ENCODE peak calls at places on chromosome 14, in nine cellular contexts. U is T-helper 1 cell; R is colonic mucosa; N is choroid plexus epithelial cell; E is stimulated activated naive CD4-positive, alpha-beta T cell; Y is NCI-H1092; L is GM19239; Q is heart left ventricle; X is NCI-H1417. D is an unnamed sample.

GRCh38 chr14:58963873-58964597 is 224.4 kb upstream of the DAAM1 start:
- DNase-seq in U (no peak), E (no peak), R (no peak), Y (no peak), X (peak), Q (no peak), L (no peak), N (no peak), D (no peak)

GRCh38 chr14:68554231-68554630 is 238.6 kb downstream of the ZFP36L1 start:
- DNase-seq in X (no peak), R (no peak), Y (no peak), N (no peak), Q (no peak), U (no peak), E (no peak), L (no peak), D (no peak)

GRCh38 chr14:74580275-74580672 is 31.8 kb downstream of the LTBP2 start:
- DNase-seq in L (no peak), N (no peak), R (no peak), Y (no peak), X (no peak), Q (no peak), E (no peak), U (no peak), D (no peak)

GRCh38 chr14:79091381-79091963 is 921.3 kb downstream of the NRXN3 start:
- DNase-seq in L (no peak), U (no peak), E (no peak), Q (no peak), Y (no peak), N (peak), X (no peak), R (no peak), D (no peak)

GRCh38 chr14:61260939-61261776 is 20.0 kb downstream of the TMEM30B start:
- DNase-seq in E (no peak), N (peak), U (no peak), Y (no peak), Q (no peak), X (peak), R (no peak), L (no peak), D (no peak)

GRCh38 chr14:103870144-103870876 is 22.9 kb upstream of the PPP1R13B start:
- DNase-seq in N (no peak), E (no peak), R (no peak), Q (no peak), X (no peak), U (no peak), L (no peak), Y (no peak), D (no peak)

GRCh38 chr14:93564918-93565317 is 134.2 kb downstream of the UNC79 start:
- DNase-seq in R (no peak), X (no peak), N (no peak), Q (no peak), E (no peak), U (no peak), Y (no peak), L (no peak), D (no peak)

GRCh38 chr14:70808023-70808401 is 1.3 kb downstream of the MAP3K9 start:
- DNase-seq in N (peak), E (peak), R (peak), Q (no peak), L (no peak), X (peak), Y (no peak), U (peak), D (peak)

GRCh38 chr14:104366931-104367810 is 212.4 kb upstream of the C14orf180 start:
- DNase-seq in Y (no peak), Q (peak), U (no peak), L (no peak), R (no peak), X (no peak), N (no peak), E (no peak), D (no peak)

GRCh38 chr14:63853831-63854293 is 1.1 kb downstream of the SYNE2 start:
- DNase-seq in R (peak), L (no peak), X (peak), Y (peak), E (peak), Q (peak), N (peak), U (peak), D (peak)

GRCh38 chr14:99566009-99566389 is 38.0 kb downstream of the CCDC85C start:
- DNase-seq in Y (no peak), X (no peak), L (no peak), N (no peak), Q (no peak), R (no peak), E (no peak), U (no peak), D (no peak)

GRCh38 chr14:97408937-97409860 is 612.0 kb downstream of the VRK1 start:
- DNase-seq in N (no peak), E (peak), Y (no peak), Q (no peak), X (no peak), L (no peak), R (no peak), U (no peak), D (peak)

GRCh38 chr14:52563120-52563519 is 10.5 kb downstream of the GPR137C start:
- DNase-seq in E (no peak), X (no peak), U (no peak), R (no peak), Y (no peak), Q (no peak), L (no peak), N (peak), D (no peak)

GRCh38 chr14:52473557-52473956 is 78.7 kb downstream of the TXNDC16 start:
- DNase-seq in R (no peak), U (no peak), N (peak), X (peak), L (no peak), E (peak), Y (no peak), Q (no peak), D (no peak)

GRCh38 chr14:103524002-103524785 is 1.6 kb upstream of the CKB start:
- DNase-seq in X (no peak), U (no peak), N (no peak), E (no peak), Q (no peak), R (peak), L (no peak), Y (no peak), D (no peak)

GRCh38 chr14:68753696-68754095 is 39.2 kb downstream of the ZFP36L1 start:
- DNase-seq in R (no peak), X (no peak), E (no peak), L (no peak), N (peak), Q (no peak), U (no peak), Y (no peak), D (no peak)

GRCh38 chr14:94355191-94355794 is 32.2 kb upstream of the SERPINA6 start:
- DNase-seq in U (no peak), E (no peak), Y (peak), X (no peak), Q (no peak), R (peak), L (no peak), N (peak), D (no peak)

GRCh38 chr14:21965042-21965441 is 291.4 kb upstream of the OR4E1 start:
- DNase-seq in X (no peak), R (no peak), U (peak), E (peak), N (no peak), Y (no peak), Q (no peak), L (no peak), D (peak)

GRCh38 chr14:94936411-94936892 is 166.5 kb upstream of the GSC start:
- DNase-seq in Y (peak), N (peak), L (no peak), Q (peak), X (no peak), R (peak), U (no peak), E (no peak), D (no peak)

GRCh38 chr14:88170333-88170732 is 152.7 kb downstream of the KCNK10 start:
- DNase-seq in X (no peak), E (no peak), R (no peak), N (no peak), U (no peak), Q (no peak), L (no peak), Y (no peak), D (no peak)

GRCh38 chr14:40762685-40763084 is 844.0 kb upstream of the LRFN5 start:
- DNase-seq in N (no peak), L (no peak), X (no peak), Q (no peak), R (no peak), U (no peak), E (no peak), Y (no peak), D (no peak)

GRCh38 chr14:57725399-57726077 is 140.4 kb downstream of the SLC35F4 start:
- DNase-seq in E (no peak), U (no peak), L (no peak), Y (no peak), Q (no peak), X (no peak), N (peak), R (no peak), D (no peak)

GRCh38 chr14:72597834-72598233 is 296.1 kb downstream of the DPF3 start:
- DNase-seq in N (no peak), R (no peak), Q (no peak), E (no peak), U (no peak), X (no peak), L (no peak), Y (no peak), D (no peak)

GRCh38 chr14:65156568-65157366 is 54.5 kb upstream of the MAX start:
- DNase-seq in Y (no peak), L (peak), R (no peak), E (no peak), N (peak), X (no peak), Q (peak), U (no peak), D (peak)

GRCh38 chr14:87934185-87934584 is 58.8 kb downstream of the GALC start:
- DNase-seq in U (no peak), N (peak), X (peak), L (no peak), R (no peak), E (no peak), Y (no peak), Q (no peak), D (no peak)

GRCh38 chr14:59600211-59600945 is 23.8 kb upstream of the CCDC175 start:
- DNase-seq in Y (no peak), Q (no peak), U (no peak), N (peak), E (no peak), X (no peak), L (no peak), R (no peak), D (no peak)

GRCh38 chr14:83019744-83020414 is 1486.2 kb upstream of the SEL1L start:
- DNase-seq in E (no peak), R (no peak), Y (no peak), U (no peak), X (no peak), N (no peak), Q (no peak), L (no peak), D (no peak)

GRCh38 chr14:64540208-64541202 is at the start of gene HSPA2:
- DNase-seq in Y (peak), X (peak), N (peak), E (peak), Q (peak), R (peak), L (peak), U (peak), D (no peak)